ENCODE peak calls at places on chromosomes 12 and 14, in five cellular contexts. One of them, this sample, is unnamed.
A peak's percentile ranks its signal among the peaks of the same experiment; 100 is the strongest.

GRCh38 chr12:12384601-12385321 is 27.9 kb downstream of the BORCS5 start:
- DNase-seq in fibroblast of the aortic adventitia: no peak
- DNase-seq in lung microvascular endothelial cell: no peak
- DNase-seq in stimulated activated CD4-positive, alpha-beta T cell treated with anti-CD3 and anti-CD28 coated beads, Interleukin-1b, Interleukin-23, amount 100 ng/mL, for 24 hours: no peak
- DNase-seq in activated CD8-positive, alpha-beta T cell treated with anti-CD3 and anti-CD28 coated beads, Interleukin-2, amount 10 ng/mL, durations not matched to agents 7 days and 5 days: peak; percentile 84
- DNase-seq in this sample: peak; percentile 35

GRCh38 chr12:127284021-127284420 is 982.9 kb upstream of the TMEM132C start:
- DNase-seq in activated CD8-positive, alpha-beta T cell treated with anti-CD3 and anti-CD28 coated beads, Interleukin-2, amount 10 ng/mL, durations not matched to agents 7 days and 5 days: no peak
- DNase-seq in fibroblast of the aortic adventitia: peak; percentile 63
- DNase-seq in lung microvascular endothelial cell: peak; percentile 74
- DNase-seq in stimulated activated CD4-positive, alpha-beta T cell treated with anti-CD3 and anti-CD28 coated beads, Interleukin-1b, Interleukin-23, amount 100 ng/mL, for 24 hours: no peak
- DNase-seq in this sample: no peak

GRCh38 chr14:71117839-71118743 is 210.8 kb downstream of the PCNX1 start:
- DNase-seq in lung microvascular endothelial cell: peak; percentile 57
- DNase-seq in stimulated activated CD4-positive, alpha-beta T cell treated with anti-CD3 and anti-CD28 coated beads, Interleukin-1b, Interleukin-23, amount 100 ng/mL, for 24 hours: no peak
- DNase-seq in fibroblast of the aortic adventitia: peak; percentile 85
- DNase-seq in activated CD8-positive, alpha-beta T cell treated with anti-CD3 and anti-CD28 coated beads, Interleukin-2, amount 10 ng/mL, durations not matched to agents 7 days and 5 days: no peak
- DNase-seq in this sample: peak; percentile 39

GRCh38 chr12:3458041-3458440 is 33.0 kb upstream of the PRMT8 start:
- DNase-seq in activated CD8-positive, alpha-beta T cell treated with anti-CD3 and anti-CD28 coated beads, Interleukin-2, amount 10 ng/mL, durations not matched to agents 7 days and 5 days: no peak
- DNase-seq in lung microvascular endothelial cell: no peak
- DNase-seq in stimulated activated CD4-positive, alpha-beta T cell treated with anti-CD3 and anti-CD28 coated beads, Interleukin-1b, Interleukin-23, amount 100 ng/mL, for 24 hours: no peak
- DNase-seq in fibroblast of the aortic adventitia: no peak
- DNase-seq in this sample: no peak

GRCh38 chr12:47218191-47218654 is 138.5 kb upstream of the AMIGO2 start:
- DNase-seq in activated CD8-positive, alpha-beta T cell treated with anti-CD3 and anti-CD28 coated beads, Interleukin-2, amount 10 ng/mL, durations not matched to agents 7 days and 5 days: peak; percentile 77
- DNase-seq in stimulated activated CD4-positive, alpha-beta T cell treated with anti-CD3 and anti-CD28 coated beads, Interleukin-1b, Interleukin-23, amount 100 ng/mL, for 24 hours: peak; percentile 32
- DNase-seq in fibroblast of the aortic adventitia: no peak
- DNase-seq in lung microvascular endothelial cell: no peak
- DNase-seq in this sample: peak; percentile 36

GRCh38 chr12:3138896-3139590 is 61.9 kb downstream of the TSPAN9 start:
- DNase-seq in lung microvascular endothelial cell: no peak
- DNase-seq in activated CD8-positive, alpha-beta T cell treated with anti-CD3 and anti-CD28 coated beads, Interleukin-2, amount 10 ng/mL, durations not matched to agents 7 days and 5 days: no peak
- DNase-seq in stimulated activated CD4-positive, alpha-beta T cell treated with anti-CD3 and anti-CD28 coated beads, Interleukin-1b, Interleukin-23, amount 100 ng/mL, for 24 hours: no peak
- DNase-seq in fibroblast of the aortic adventitia: no peak
- DNase-seq in this sample: no peak

GRCh38 chr14:69043007-69043444 is 63.9 kb upstream of the ACTN1 start:
- DNase-seq in stimulated activated CD4-positive, alpha-beta T cell treated with anti-CD3 and anti-CD28 coated beads, Interleukin-1b, Interleukin-23, amount 100 ng/mL, for 24 hours: no peak
- DNase-seq in activated CD8-positive, alpha-beta T cell treated with anti-CD3 and anti-CD28 coated beads, Interleukin-2, amount 10 ng/mL, durations not matched to agents 7 days and 5 days: no peak
- DNase-seq in fibroblast of the aortic adventitia: no peak
- DNase-seq in lung microvascular endothelial cell: no peak
- DNase-seq in this sample: no peak

GRCh38 chr14:104510216-104510615 is 69.3 kb upstream of the C14orf180 start:
- DNase-seq in stimulated activated CD4-positive, alpha-beta T cell treated with anti-CD3 and anti-CD28 coated beads, Interleukin-1b, Interleukin-23, amount 100 ng/mL, for 24 hours: no peak
- DNase-seq in fibroblast of the aortic adventitia: no peak
- DNase-seq in activated CD8-positive, alpha-beta T cell treated with anti-CD3 and anti-CD28 coated beads, Interleukin-2, amount 10 ng/mL, durations not matched to agents 7 days and 5 days: no peak
- DNase-seq in lung microvascular endothelial cell: no peak
- DNase-seq in this sample: no peak

GRCh38 chr14:35335388-35336092 is 43.4 kb downstream of the PSMA6 start:
- DNase-seq in activated CD8-positive, alpha-beta T cell treated with anti-CD3 and anti-CD28 coated beads, Interleukin-2, amount 10 ng/mL, durations not matched to agents 7 days and 5 days: no peak
- DNase-seq in fibroblast of the aortic adventitia: peak; percentile 13
- DNase-seq in stimulated activated CD4-positive, alpha-beta T cell treated with anti-CD3 and anti-CD28 coated beads, Interleukin-1b, Interleukin-23, amount 100 ng/mL, for 24 hours: no peak
- DNase-seq in lung microvascular endothelial cell: peak; percentile 32
- DNase-seq in this sample: no peak

GRCh38 chr14:23321572-23322547 is 603 bp downstream of the PABPN1 start:
- DNase-seq in stimulated activated CD4-positive, alpha-beta T cell treated with anti-CD3 and anti-CD28 coated beads, Interleukin-1b, Interleukin-23, amount 100 ng/mL, for 24 hours: no peak
- DNase-seq in fibroblast of the aortic adventitia: peak; percentile 46
- DNase-seq in lung microvascular endothelial cell: peak; percentile 56
- DNase-seq in activated CD8-positive, alpha-beta T cell treated with anti-CD3 and anti-CD28 coated beads, Interleukin-2, amount 10 ng/mL, durations not matched to agents 7 days and 5 days: peak; percentile 66
- DNase-seq in this sample: peak; percentile 55

GRCh38 chr14:67332468-67332867 is 27.1 kb downstream of the ATP6V1D start:
- DNase-seq in activated CD8-positive, alpha-beta T cell treated with anti-CD3 and anti-CD28 coated beads, Interleukin-2, amount 10 ng/mL, durations not matched to agents 7 days and 5 days: no peak
- DNase-seq in lung microvascular endothelial cell: no peak
- DNase-seq in fibroblast of the aortic adventitia: no peak
- DNase-seq in stimulated activated CD4-positive, alpha-beta T cell treated with anti-CD3 and anti-CD28 coated beads, Interleukin-1b, Interleukin-23, amount 100 ng/mL, for 24 hours: no peak
- DNase-seq in this sample: no peak

GRCh38 chr12:121005346-121005815 is 10.9 kb downstream of the C12orf43 start:
- DNase-seq in activated CD8-positive, alpha-beta T cell treated with anti-CD3 and anti-CD28 coated beads, Interleukin-2, amount 10 ng/mL, durations not matched to agents 7 days and 5 days: peak; percentile 67
- DNase-seq in stimulated activated CD4-positive, alpha-beta T cell treated with anti-CD3 and anti-CD28 coated beads, Interleukin-1b, Interleukin-23, amount 100 ng/mL, for 24 hours: peak; percentile 9
- DNase-seq in lung microvascular endothelial cell: peak; percentile 73
- DNase-seq in fibroblast of the aortic adventitia: peak; percentile 15
- DNase-seq in this sample: peak; percentile 60

GRCh38 chr12:109567296-109567695 is 6.0 kb downstream of the MMAB start:
- DNase-seq in activated CD8-positive, alpha-beta T cell treated with anti-CD3 and anti-CD28 coated beads, Interleukin-2, amount 10 ng/mL, durations not matched to agents 7 days and 5 days: no peak
- DNase-seq in fibroblast of the aortic adventitia: no peak
- DNase-seq in lung microvascular endothelial cell: no peak
- DNase-seq in stimulated activated CD4-positive, alpha-beta T cell treated with anti-CD3 and anti-CD28 coated beads, Interleukin-1b, Interleukin-23, amount 100 ng/mL, for 24 hours: no peak
- DNase-seq in this sample: no peak

GRCh38 chr12:127241056-127241830 is 1025.7 kb upstream of the TMEM132C start:
- DNase-seq in fibroblast of the aortic adventitia: peak; percentile 46
- DNase-seq in lung microvascular endothelial cell: no peak
- DNase-seq in stimulated activated CD4-positive, alpha-beta T cell treated with anti-CD3 and anti-CD28 coated beads, Interleukin-1b, Interleukin-23, amount 100 ng/mL, for 24 hours: no peak
- DNase-seq in activated CD8-positive, alpha-beta T cell treated with anti-CD3 and anti-CD28 coated beads, Interleukin-2, amount 10 ng/mL, durations not matched to agents 7 days and 5 days: no peak
- DNase-seq in this sample: no peak

GRCh38 chr12:112524676-112525425 is 106.1 kb downstream of the PTPN11 start:
- DNase-seq in activated CD8-positive, alpha-beta T cell treated with anti-CD3 and anti-CD28 coated beads, Interleukin-2, amount 10 ng/mL, durations not matched to agents 7 days and 5 days: no peak
- DNase-seq in stimulated activated CD4-positive, alpha-beta T cell treated with anti-CD3 and anti-CD28 coated beads, Interleukin-1b, Interleukin-23, amount 100 ng/mL, for 24 hours: no peak
- DNase-seq in fibroblast of the aortic adventitia: peak; percentile 12
- DNase-seq in lung microvascular endothelial cell: no peak
- DNase-seq in this sample: no peak

GRCh38 chr12:123707466-123707865 is 4.7 kb upstream of the ATP6V0A2 start:
- DNase-seq in fibroblast of the aortic adventitia: no peak
- DNase-seq in stimulated activated CD4-positive, alpha-beta T cell treated with anti-CD3 and anti-CD28 coated beads, Interleukin-1b, Interleukin-23, amount 100 ng/mL, for 24 hours: no peak
- DNase-seq in activated CD8-positive, alpha-beta T cell treated with anti-CD3 and anti-CD28 coated beads, Interleukin-2, amount 10 ng/mL, durations not matched to agents 7 days and 5 days: no peak
- DNase-seq in lung microvascular endothelial cell: no peak
- DNase-seq in this sample: no peak

GRCh38 chr12:65277994-65278575 is 398 bp upstream of the MSRB3 start:
- DNase-seq in activated CD8-positive, alpha-beta T cell treated with anti-CD3 and anti-CD28 coated beads, Interleukin-2, amount 10 ng/mL, durations not matched to agents 7 days and 5 days: no peak
- DNase-seq in stimulated activated CD4-positive, alpha-beta T cell treated with anti-CD3 and anti-CD28 coated beads, Interleukin-1b, Interleukin-23, amount 100 ng/mL, for 24 hours: no peak
- DNase-seq in fibroblast of the aortic adventitia: no peak
- DNase-seq in lung microvascular endothelial cell: no peak
- DNase-seq in this sample: no peak

GRCh38 chr14:66249544-66249943 is 236.6 kb upstream of the CCDC196 start:
- DNase-seq in lung microvascular endothelial cell: no peak
- DNase-seq in stimulated activated CD4-positive, alpha-beta T cell treated with anti-CD3 and anti-CD28 coated beads, Interleukin-1b, Interleukin-23, amount 100 ng/mL, for 24 hours: no peak
- DNase-seq in activated CD8-positive, alpha-beta T cell treated with anti-CD3 and anti-CD28 coated beads, Interleukin-2, amount 10 ng/mL, durations not matched to agents 7 days and 5 days: no peak
- DNase-seq in fibroblast of the aortic adventitia: no peak
- DNase-seq in this sample: no peak

GRCh38 chr12:118783703-118784102 is 197.6 kb upstream of the SRRM4 start:
- DNase-seq in stimulated activated CD4-positive, alpha-beta T cell treated with anti-CD3 and anti-CD28 coated beads, Interleukin-1b, Interleukin-23, amount 100 ng/mL, for 24 hours: no peak
- DNase-seq in activated CD8-positive, alpha-beta T cell treated with anti-CD3 and anti-CD28 coated beads, Interleukin-2, amount 10 ng/mL, durations not matched to agents 7 days and 5 days: no peak
- DNase-seq in lung microvascular endothelial cell: no peak
- DNase-seq in fibroblast of the aortic adventitia: no peak
- DNase-seq in this sample: no peak

GRCh38 chr12:74337951-74338350 is 199.7 kb upstream of the ATXN7L3B start:
- DNase-seq in activated CD8-positive, alpha-beta T cell treated with anti-CD3 and anti-CD28 coated beads, Interleukin-2, amount 10 ng/mL, durations not matched to agents 7 days and 5 days: no peak
- DNase-seq in fibroblast of the aortic adventitia: peak; percentile 54
- DNase-seq in stimulated activated CD4-positive, alpha-beta T cell treated with anti-CD3 and anti-CD28 coated beads, Interleukin-1b, Interleukin-23, amount 100 ng/mL, for 24 hours: no peak
- DNase-seq in lung microvascular endothelial cell: peak; percentile 52
- DNase-seq in this sample: no peak

GRCh38 chr12:15883536-15883935 is 1.3 kb downstream of the STRAP start:
- DNase-seq in lung microvascular endothelial cell: peak; percentile 31
- DNase-seq in stimulated activated CD4-positive, alpha-beta T cell treated with anti-CD3 and anti-CD28 coated beads, Interleukin-1b, Interleukin-23, amount 100 ng/mL, for 24 hours: no peak
- DNase-seq in activated CD8-positive, alpha-beta T cell treated with anti-CD3 and anti-CD28 coated beads, Interleukin-2, amount 10 ng/mL, durations not matched to agents 7 days and 5 days: no peak
- DNase-seq in fibroblast of the aortic adventitia: peak; percentile 18
- DNase-seq in this sample: no peak

This sample was measured in GM12865.